ENCODE peak calls at places on chromosomes 11 and 22, in nine cellular contexts. X is H7, G is SJSA1, C is dorsolateral prefrontal cortex, Q is mesendoderm, V is fibroblast of lung, N is body of pancreas, M is thoracic aorta, O is esophagus squamous epithelium. F is an unnamed sample. For H3K27me3, the result is how much of the 10 kb centered on the place peaks cover.

GRCh38 chr22:48853627-48854240 is 973.9 kb downstream of the BRD1 start:
- DNase-seq in X (no peak), G (no peak), C (no peak), Q (no peak), V (no peak), N (peak), M (no peak), O (no peak), F (no peak)

GRCh38 chr11:637593-638507 is 781 bp downstream of the DRD4 start:
- DNase-seq in X (peak), G (no peak), C (no peak), Q (no peak), V (no peak), N (no peak), M (no peak), O (no peak), F (no peak)

GRCh38 chr11:64339754-64340408 is at the start of gene CCDC88B:
- DNase-seq in X (no peak), G (no peak), C (peak), Q (no peak), V (no peak), N (peak), M (no peak), O (peak), F (no peak)

GRCh38 chr11:62588966-62589637 is 2.2 kb downstream of the TUT1 start:
- DNase-seq in X (no peak), G (no peak), C (no peak), Q (peak), V (peak), N (no peak), M (no peak), O (no peak), F (peak)

GRCh38 chr11:11659567-11660341 is 37.9 kb upstream of the GALNT18 start:
- DNase-seq in X (peak), G (no peak), C (no peak), Q (peak), V (no peak), N (no peak), M (no peak), O (no peak), F (no peak)

GRCh38 chr22:48595511-48595905 is 1232.2 kb downstream of the BRD1 start:
- DNase-seq in X (no peak), G (no peak), C (no peak), Q (no peak), V (no peak), N (no peak), M (no peak), O (no peak), F (no peak)

GRCh38 chr11:18383388-18384156 is 10.8 kb upstream of the LDHA start:
- DNase-seq in X (peak), G (peak), C (peak), Q (peak), V (peak), N (peak), M (peak), O (no peak), F (peak)

GRCh38 chr11:96143016-96143670 is 199.9 kb downstream of the MAML2 start:
- DNase-seq in X (no peak), G (no peak), C (no peak), Q (no peak), V (peak), N (no peak), M (no peak), O (no peak), F (no peak)

GRCh38 chr22:19679476-19680099 is 34.7 kb upstream of the SEPTIN5 start:
- DNase-seq in X (peak), G (no peak), C (no peak), Q (peak), V (no peak), N (peak), M (no peak), O (no peak), F (no peak)

GRCh38 chr11:100031973-100032372 is 655.1 kb upstream of the ARHGAP42 start:
- DNase-seq in X (no peak), G (no peak), C (no peak), Q (no peak), V (no peak), N (no peak), M (no peak), O (no peak), F (no peak)

GRCh38 chr11:35815556-35816315 is 128.1 kb upstream of the LDLRAD3 start:
- DNase-seq in X (no peak), G (no peak), C (no peak), Q (no peak), V (peak), N (peak), M (no peak), O (no peak), F (no peak)

GRCh38 chr22:30763815-30764686 is 69.4 kb downstream of the OSBP2 start:
- DNase-seq in X (peak), G (no peak), C (peak), Q (peak), V (peak), N (peak), M (no peak), O (no peak), F (peak)

GRCh38 chr11:8328848-8329330 is 65.2 kb upstream of the LMO1 start:
- DNase-seq in X (peak), G (peak), C (peak), Q (peak), V (peak), N (peak), M (peak), O (no peak), F (peak)

GRCh38 chr11:9004310-9004945 is 627 bp upstream of the NRIP3 start:
- DNase-seq in X (peak), G (no peak), C (no peak), Q (peak), V (no peak), N (peak), M (no peak), O (no peak), F (no peak)

GRCh38 chr11:19258651-19259230 is 18.0 kb upstream of the E2F8 start:
- DNase-seq in X (no peak), G (no peak), C (no peak), Q (no peak), V (no peak), N (no peak), M (no peak), O (no peak), F (no peak)

GRCh38 chr11:8071616-8072581 is 9.1 kb upstream of the TUB start:
- DNase-seq in X (no peak), G (no peak), C (no peak), Q (no peak), V (no peak), N (peak), M (no peak), O (no peak), F (no peak)

GRCh38 chr11:1202776-1203504 is 19.9 kb upstream of the MUC5B start:
- DNase-seq in X (peak), G (peak), C (peak), Q (peak), V (peak), N (peak), M (no peak), O (no peak), F (peak)

GRCh38 chr22:26367402-26368245 is 61.4 kb upstream of the ASPHD2 start:
- DNase-seq in X (peak), G (no peak), C (no peak), Q (peak), V (peak), N (peak), M (no peak), O (no peak), F (peak)

GRCh38 chr11:93031386-93031785 is 61.9 kb downstream of the MTNR1B start:
- DNase-seq in X (no peak), G (no peak), C (no peak), Q (peak), V (no peak), N (no peak), M (no peak), O (no peak), F (peak)

GRCh38 chr11:9180784-9181183 is 84.4 kb downstream of the DENND5A start:
- DNase-seq in X (no peak), G (no peak), C (no peak), Q (peak), V (no peak), N (no peak), M (no peak), O (no peak), F (no peak)

GRCh38 chr22:20135846-20136602 is 4.4 kb downstream of the ZDHHC8 start:
- DNase-seq in X (no peak), G (no peak), C (no peak), Q (no peak), V (no peak), N (no peak), M (no peak), O (no peak), F (no peak)

GRCh38 chr11:35617687-35618496 is at the start of gene FJX1:
- DNase-seq in X (peak), G (peak), C (peak), Q (peak), V (peak), N (peak), M (no peak), O (no peak), F (peak)

GRCh38 chr11:12675951-12676711 is 1.9 kb downstream of the TEAD1 start:
- DNase-seq in X (peak), G (no peak), C (no peak), Q (peak), V (peak), N (no peak), M (no peak), O (no peak), F (no peak)

GRCh38 chr11:111734383-111735261 is 31.6 kb downstream of the PPP2R1B start:
- DNase-seq in X (no peak), G (no peak), C (no peak), Q (no peak), V (no peak), N (no peak), M (no peak), O (no peak), F (no peak)
- H3K4me3 ChIP-seq in X (no peak), G (no peak), C (no peak), Q (no peak), V (no peak), N (no peak), M (peak), O (peak), F (no peak)

GRCh38 chr22:22164541-22165272 is 79.9 kb upstream of the VPREB1 start:
- DNase-seq in X (peak), G (no peak), C (no peak), Q (peak), V (no peak), N (no peak), M (no peak), O (no peak), F (no peak)
- H3K27me3 ChIP-seq in X (half or more), G (under half), C (under half), Q (under half), V (under half), N (under half), M (under half), O (under half), F (under half)

GRCh38 chr22:46131151-46131587 is 19.2 kb upstream of the PPARA start:
- DNase-seq in X (peak), G (no peak), C (no peak), Q (peak), V (no peak), N (no peak), M (no peak), O (no peak), F (no peak)

GRCh38 chr22:46128606-46129005 is 21.7 kb upstream of the PPARA start:
- DNase-seq in X (no peak), G (no peak), C (no peak), Q (no peak), V (no peak), N (no peak), M (no peak), O (no peak), F (no peak)

GRCh38 chr22:46127556-46127955 is 22.8 kb upstream of the PPARA start:
- DNase-seq in X (no peak), G (no peak), C (no peak), Q (no peak), V (no peak), N (no peak), M (no peak), O (no peak), F (no peak)

GRCh38 chr22:46126853-46127385 is 23.4 kb upstream of the PPARA start:
- DNase-seq in X (no peak), G (no peak), C (no peak), Q (no peak), V (no peak), N (no peak), M (no peak), O (no peak), F (no peak)

DNA sequence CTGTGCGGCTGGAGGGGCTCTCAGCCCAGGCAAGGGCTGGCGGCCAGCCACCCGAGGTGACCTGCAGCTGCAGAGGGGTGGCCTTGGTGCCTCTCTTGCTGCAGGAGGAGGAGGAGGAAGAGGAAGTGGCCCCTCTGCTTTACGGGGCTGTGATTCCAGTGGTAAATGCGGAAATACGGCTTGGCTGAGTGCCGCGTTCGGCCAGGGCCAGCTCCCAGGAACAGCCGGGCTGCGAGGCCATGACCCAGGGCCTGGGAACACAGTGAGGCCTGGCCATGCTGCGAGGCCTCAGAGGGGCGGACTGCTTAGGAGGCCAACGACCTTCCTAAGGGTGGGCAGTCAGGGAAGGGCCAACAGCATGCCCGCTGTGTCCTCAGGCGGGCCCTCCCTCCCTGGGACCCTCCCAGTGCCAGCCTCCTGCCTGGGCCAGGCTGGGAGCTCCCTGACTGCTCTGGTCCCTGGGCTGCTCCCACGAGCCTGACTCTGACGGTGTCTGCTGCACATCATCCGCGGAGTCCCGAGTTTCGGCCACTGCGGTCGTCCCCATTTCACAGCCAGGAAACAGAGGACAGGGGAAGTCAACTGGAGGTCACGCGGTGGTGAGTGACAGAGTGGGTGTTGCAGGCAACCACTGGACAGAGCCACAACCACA is 20.8 kb upstream of the PPARA start:
- DNase-seq in X (no peak), G (no peak), C (no peak), Q (no peak), V (no peak), N (peak), M (no peak), O (no peak), F (no peak)
- H3K4me3 ChIP-seq in X (no peak), G (no peak), C (no peak), Q (no peak), V (no peak), N (no peak), M (no peak), O (no peak), F (no peak)

DNA sequence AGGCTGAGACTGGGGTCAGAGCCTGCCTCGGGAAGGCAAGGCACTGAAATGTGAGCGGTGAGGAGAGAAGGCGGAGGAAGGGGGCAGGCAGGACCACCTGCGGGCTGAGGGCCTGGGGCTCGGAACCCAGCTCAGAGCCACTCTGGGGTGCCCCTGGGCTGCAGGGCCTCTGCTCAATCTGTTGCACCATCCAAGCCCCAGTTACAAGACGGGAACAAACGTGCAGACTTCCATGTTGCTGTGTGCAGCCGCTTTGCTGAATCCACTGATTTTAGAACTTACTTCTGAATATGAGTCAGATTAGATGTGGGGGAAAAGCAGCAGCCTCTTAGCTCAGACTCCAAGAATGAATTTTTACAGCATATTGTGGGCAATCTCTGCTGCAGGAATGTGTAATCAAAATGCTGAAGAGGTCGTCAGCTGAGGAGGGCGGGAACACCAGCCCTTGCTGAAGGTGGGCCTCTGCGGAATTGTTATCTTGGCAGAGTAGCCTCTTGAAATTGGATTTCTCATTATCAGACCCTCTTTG is 21.6 kb downstream of the PARVG start:
- DNase-seq in X (no peak), G (peak), C (no peak), Q (no peak), V (peak), N (no peak), M (no peak), O (no peak), F (peak)
- H3K27me3 ChIP-seq in X (under half), G (under half), C (under half), Q (under half), V (under half), N (under half), M (under half), O (under half), F (under half)

F was measured in brain microvascular endothelial cell.